ENCODE peak calls at places on chromosomes 7 and 10, in ten cellular contexts. B, U, E, W, I, O, D, K, C and A are unnamed samples.

GRCh38 chr7:130486114-130486962 is 5.5 kb upstream of the MEST start:
- DNase-seq in B (no peak), U (no peak), E (peak), W (no peak), I (peak), O (no peak), D (no peak), K (peak), C (peak), A (peak)

GRCh38 chr10:86942441-86943315 is 14.7 kb downstream of the MMRN2 start:
- DNase-seq in B (no peak), U (no peak), E (no peak), W (no peak), I (no peak), O (no peak), D (no peak), K (peak), C (no peak), A (no peak)

GRCh38 chr7:37901890-37902524 is 14.6 kb downstream of the SFRP4 start:
- DNase-seq in B (peak), U (no peak), E (no peak), W (no peak), I (no peak), O (peak), D (no peak), K (no peak), C (no peak), A (peak)

GRCh38 chr10:812787-813186 is 118.7 kb downstream of the LARP4B start:
- DNase-seq in B (no peak), U (no peak), E (no peak), W (no peak), I (no peak), O (no peak), D (no peak), K (no peak), C (no peak), A (no peak)

GRCh38 chr10:132063432-132063831 is 2.3 kb upstream of the JAKMIP3 start:
- DNase-seq in B (no peak), U (no peak), E (no peak), W (no peak), I (no peak), O (no peak), D (no peak), K (no peak), C (no peak), A (no peak)

GRCh38 chr10:48292616-48293015 is 13.9 kb upstream of the MAPK8 start:
- DNase-seq in B (no peak), U (no peak), E (no peak), W (no peak), I (no peak), O (no peak), D (no peak), K (no peak), C (no peak), A (no peak)

GRCh38 chr10:43336061-43336460 is 35.4 kb upstream of the FXYD4 start:
- DNase-seq in B (no peak), U (no peak), E (no peak), W (no peak), I (no peak), O (no peak), D (no peak), K (no peak), C (no peak), A (no peak)

GRCh38 chr10:29525762-29526161 is 109.0 kb downstream of the SVIL start:
- DNase-seq in B (no peak), U (no peak), E (no peak), W (no peak), I (no peak), O (no peak), D (no peak), K (no peak), C (no peak), A (no peak)

GRCh38 chr10:86225098-86225782 is 141.4 kb downstream of the GRID1 start:
- DNase-seq in B (peak), U (no peak), E (no peak), W (no peak), I (no peak), O (peak), D (peak), K (no peak), C (no peak), A (peak)

GRCh38 chr7:68925241-68925640 is 673.0 kb upstream of the AUTS2 start:
- DNase-seq in B (no peak), U (no peak), E (no peak), W (no peak), I (no peak), O (no peak), D (no peak), K (no peak), C (no peak), A (no peak)

GRCh38 chr10:69458426-69459100 is 7.3 kb downstream of the TSPAN15 start:
- DNase-seq in B (no peak), U (no peak), E (no peak), W (no peak), I (peak), O (no peak), D (no peak), K (no peak), C (peak), A (no peak)

GRCh38 chr7:129958643-129959479 is 6.1 kb upstream of the UBE2H start:
- DNase-seq in B (peak), U (no peak), E (no peak), W (no peak), I (peak), O (peak), D (peak), K (no peak), C (peak), A (peak)

GRCh38 chr7:150378115-150378852 is 846 bp upstream of the ZNF775 start:
- DNase-seq in B (peak), U (no peak), E (peak), W (no peak), I (peak), O (no peak), D (no peak), K (peak), C (peak), A (peak)

GRCh38 chr10:48391994-48392393 is 85.5 kb downstream of the MAPK8 start:
- DNase-seq in B (no peak), U (no peak), E (no peak), W (no peak), I (peak), O (no peak), D (no peak), K (no peak), C (no peak), A (no peak)

GRCh38 chr7:149824748-149825566 is 13.2 kb upstream of the ZNF862 start:
- DNase-seq in B (no peak), U (no peak), E (no peak), W (no peak), I (no peak), O (no peak), D (no peak), K (no peak), C (no peak), A (no peak)

GRCh38 chr7:126378642-126379041 is 874.1 kb downstream of the GRM8 start:
- DNase-seq in B (no peak), U (no peak), E (no peak), W (no peak), I (no peak), O (no peak), D (no peak), K (no peak), C (no peak), A (no peak)

GRCh38 chr10:92219516-92219915 is 71.4 kb downstream of the CPEB3 start:
- DNase-seq in B (no peak), U (no peak), E (no peak), W (no peak), I (no peak), O (no peak), D (no peak), K (no peak), C (no peak), A (no peak)

GRCh38 chr7:140902305-140902953 is 22.3 kb downstream of the BRAF start:
- DNase-seq in B (no peak), U (no peak), E (no peak), W (no peak), I (no peak), O (no peak), D (no peak), K (no peak), C (no peak), A (no peak)

GRCh38 chr10:75226055-75226454 is 9.7 kb downstream of the COMTD1 start:
- DNase-seq in B (no peak), U (no peak), E (no peak), W (no peak), I (no peak), O (no peak), D (no peak), K (no peak), C (no peak), A (no peak)

GRCh38 chr10:131188494-131188893 is 123.0 kb downstream of the TCERG1L start:
- DNase-seq in B (no peak), U (no peak), E (no peak), W (no peak), I (no peak), O (no peak), D (no peak), K (no peak), C (no peak), A (no peak)

GRCh38 chr10:80356563-80356999 is at the start of the genes DYDC1 and DYDC2:
- DNase-seq in B (peak), U (no peak), E (peak), W (no peak), I (peak), O (no peak), D (no peak), K (peak), C (no peak), A (no peak)

GRCh38 chr10:80260295-80261243 is 28.9 kb downstream of the MAT1A start:
- DNase-seq in B (peak), U (no peak), E (peak), W (no peak), I (peak), O (no peak), D (peak), K (peak), C (no peak), A (peak)